ENCODE peak calls at places on chromosomes 2 and 18, in nine cellular contexts. X is neural progenitor cell, P is heart right ventricle, F is PC-3, V is esophagus squamous epithelium, S is GM12864, J is left lung, K is choroid plexus epithelial cell, M is K562. I is an unnamed sample.

GRCh38 chr2:118974103-118974911 is 32.3 kb downstream of the MARCO start:
- DNase-seq in X (no peak), P (no peak), F (peak), V (no peak), S (no peak), J (no peak), K (peak), M (no peak), I (no peak)

GRCh38 chr2:170685591-170685990 is 29.5 kb upstream of the SP5 start:
- DNase-seq in X (peak), P (no peak), F (no peak), V (no peak), S (no peak), J (no peak), K (no peak), M (no peak), I (no peak)

GRCh38 chr18:35064291-35064690 is 23.1 kb downstream of the MAPRE2 start:
- DNase-seq in X (no peak), P (no peak), F (no peak), V (no peak), S (no peak), J (no peak), K (no peak), M (no peak), I (no peak)

GRCh38 chr2:43185146-43185545 is 41.3 kb downstream of the ZFP36L2 start:
- DNase-seq in X (no peak), P (no peak), F (no peak), V (no peak), S (no peak), J (no peak), K (no peak), M (peak), I (no peak)

GRCh38 chr2:227884511-227884947 is 13.1 kb downstream of the DAW1 start:
- DNase-seq in X (peak), P (peak), F (peak), V (no peak), S (peak), J (peak), K (peak), M (peak), I (peak)

GRCh38 chr18:46320297-46320696 is 216.1 kb downstream of the HAUS1 start:
- DNase-seq in X (no peak), P (no peak), F (no peak), V (no peak), S (no peak), J (no peak), K (no peak), M (peak), I (no peak)

GRCh38 chr18:30265190-30265589 is 777.4 kb downstream of the DSC3 start:
- DNase-seq in X (no peak), P (no peak), F (peak), V (no peak), S (no peak), J (no peak), K (no peak), M (no peak), I (no peak)

GRCh38 chr18:44325903-44326650 is 354.6 kb upstream of the SETBP1 start:
- DNase-seq in X (peak), P (peak), F (peak), V (no peak), S (no peak), J (no peak), K (peak), M (peak), I (peak)

GRCh38 chr2:29974086-29974485 is 52.7 kb upstream of the ALK start:
- DNase-seq in X (no peak), P (no peak), F (no peak), V (no peak), S (no peak), J (no peak), K (no peak), M (no peak), I (no peak)

GRCh38 chr2:1833726-1834125 is 89.4 kb upstream of the PXDN start:
- DNase-seq in X (no peak), P (no peak), F (no peak), V (no peak), S (no peak), J (no peak), K (no peak), M (no peak), I (no peak)

GRCh38 chr2:103506812-103507211 is 745.0 kb downstream of the TMEM182 start:
- DNase-seq in X (no peak), P (no peak), F (no peak), V (no peak), S (no peak), J (no peak), K (no peak), M (peak), I (no peak)

GRCh38 chr18:44793685-44794084 is 113.0 kb downstream of the SETBP1 start:
- DNase-seq in X (no peak), P (no peak), F (no peak), V (no peak), S (no peak), J (no peak), K (no peak), M (no peak), I (no peak)

GRCh38 chr2:237786936-237787335 is 11.6 kb upstream of the RBM44 start:
- DNase-seq in X (no peak), P (no peak), F (no peak), V (no peak), S (no peak), J (no peak), K (no peak), M (no peak), I (no peak)

GRCh38 chr18:56276466-56276865 is 361.9 kb downstream of the TXNL1 start:
- DNase-seq in X (no peak), P (no peak), F (peak), V (no peak), S (no peak), J (no peak), K (no peak), M (no peak), I (peak)

GRCh38 chr2:205086689-205087088 is 541.4 kb downstream of the PARD3B start:
- DNase-seq in X (no peak), P (no peak), F (no peak), V (no peak), S (no peak), J (no peak), K (no peak), M (no peak), I (no peak)

GRCh38 chr2:240905176-240905781 is 857 bp upstream of the CROCC2 start:
- DNase-seq in X (no peak), P (no peak), F (no peak), V (no peak), S (no peak), J (peak), K (no peak), M (no peak), I (no peak)

GRCh38 chr2:158745067-158745865 is 49.9 kb upstream of the DAPL1 start:
- DNase-seq in X (peak), P (peak), F (peak), V (no peak), S (peak), J (no peak), K (peak), M (peak), I (peak)

GRCh38 chr2:162234620-162235462 is 8.4 kb downstream of the FAP start:
- DNase-seq in X (no peak), P (no peak), F (no peak), V (no peak), S (no peak), J (peak), K (no peak), M (no peak), I (no peak)

GRCh38 chr2:207240649-207241048 is 74.9 kb upstream of the KLF7 start:
- DNase-seq in X (no peak), P (no peak), F (no peak), V (no peak), S (no peak), J (no peak), K (no peak), M (no peak), I (peak)

GRCh38 chr2:12202301-12202700 is 455.9 kb downstream of the LPIN1 start:
- DNase-seq in X (no peak), P (no peak), F (no peak), V (no peak), S (no peak), J (no peak), K (peak), M (no peak), I (no peak)

GRCh38 chr2:120729410-120730052 is 6.1 kb upstream of the GLI2 start:
- DNase-seq in X (no peak), P (no peak), F (peak), V (no peak), S (no peak), J (no peak), K (peak), M (peak), I (no peak)

GRCh38 chr2:161788175-161788574 is 164.0 kb downstream of the SLC4A10 start:
- DNase-seq in X (no peak), P (no peak), F (no peak), V (no peak), S (no peak), J (no peak), K (no peak), M (no peak), I (no peak)

GRCh38 chr2:12693509-12693908 is 23.2 kb upstream of the TRIB2 start:
- DNase-seq in X (no peak), P (no peak), F (no peak), V (no peak), S (no peak), J (no peak), K (no peak), M (no peak), I (no peak)

GRCh38 chr2:205024822-205025518 is 479.7 kb downstream of the PARD3B start:
- DNase-seq in X (no peak), P (peak), F (peak), V (no peak), S (no peak), J (no peak), K (peak), M (peak), I (no peak)

GRCh38 chr2:201810592-201810991 is 4.3 kb downstream of the CDK15 start:
- DNase-seq in X (no peak), P (no peak), F (no peak), V (no peak), S (no peak), J (no peak), K (no peak), M (no peak), I (no peak)

GRCh38 chr2:201807452-201807980 is 1.2 kb downstream of the CDK15 start:
- DNase-seq in X (no peak), P (peak), F (no peak), V (no peak), S (no peak), J (no peak), K (peak), M (no peak), I (no peak)

GRCh38 chr2:201806442-201806841 is at the start of gene CDK15:
- DNase-seq in X (no peak), P (peak), F (no peak), V (no peak), S (no peak), J (no peak), K (peak), M (peak), I (no peak)

GRCh38 chr2:201809633-201810032 is 3.3 kb downstream of the CDK15 start:
- DNase-seq in X (no peak), P (no peak), F (no peak), V (no peak), S (no peak), J (no peak), K (no peak), M (no peak), I (no peak)

DNA sequence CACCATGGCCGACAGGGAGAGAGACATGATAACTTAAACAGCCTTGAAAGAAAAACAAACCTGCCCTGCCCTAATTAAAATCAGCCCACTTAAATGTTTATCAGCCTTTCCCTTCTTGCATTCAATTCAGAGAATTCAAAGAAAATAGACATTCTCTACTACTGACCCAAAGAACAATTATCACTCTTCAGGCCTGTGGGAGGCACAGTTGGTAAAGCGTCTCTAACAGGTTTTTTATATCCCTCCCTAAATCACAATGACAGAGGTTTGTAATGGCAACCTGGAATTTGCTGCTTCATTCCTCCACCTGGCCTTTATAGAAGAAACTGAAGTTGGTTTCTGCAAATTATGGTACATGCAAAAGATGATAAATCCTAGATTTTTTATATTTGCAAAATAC is 1.7 kb downstream of the CDK15 start:
- DNase-seq in X (no peak), P (no peak), F (no peak), V (no peak), S (no peak), J (no peak), K (no peak), M (no peak), I (no peak)
- H3K4me3 ChIP-seq in X (no peak), P (no peak), F (no peak), V (no peak), S (no peak), J (no peak), K (no peak), M (no peak), I (no peak)

DNA sequence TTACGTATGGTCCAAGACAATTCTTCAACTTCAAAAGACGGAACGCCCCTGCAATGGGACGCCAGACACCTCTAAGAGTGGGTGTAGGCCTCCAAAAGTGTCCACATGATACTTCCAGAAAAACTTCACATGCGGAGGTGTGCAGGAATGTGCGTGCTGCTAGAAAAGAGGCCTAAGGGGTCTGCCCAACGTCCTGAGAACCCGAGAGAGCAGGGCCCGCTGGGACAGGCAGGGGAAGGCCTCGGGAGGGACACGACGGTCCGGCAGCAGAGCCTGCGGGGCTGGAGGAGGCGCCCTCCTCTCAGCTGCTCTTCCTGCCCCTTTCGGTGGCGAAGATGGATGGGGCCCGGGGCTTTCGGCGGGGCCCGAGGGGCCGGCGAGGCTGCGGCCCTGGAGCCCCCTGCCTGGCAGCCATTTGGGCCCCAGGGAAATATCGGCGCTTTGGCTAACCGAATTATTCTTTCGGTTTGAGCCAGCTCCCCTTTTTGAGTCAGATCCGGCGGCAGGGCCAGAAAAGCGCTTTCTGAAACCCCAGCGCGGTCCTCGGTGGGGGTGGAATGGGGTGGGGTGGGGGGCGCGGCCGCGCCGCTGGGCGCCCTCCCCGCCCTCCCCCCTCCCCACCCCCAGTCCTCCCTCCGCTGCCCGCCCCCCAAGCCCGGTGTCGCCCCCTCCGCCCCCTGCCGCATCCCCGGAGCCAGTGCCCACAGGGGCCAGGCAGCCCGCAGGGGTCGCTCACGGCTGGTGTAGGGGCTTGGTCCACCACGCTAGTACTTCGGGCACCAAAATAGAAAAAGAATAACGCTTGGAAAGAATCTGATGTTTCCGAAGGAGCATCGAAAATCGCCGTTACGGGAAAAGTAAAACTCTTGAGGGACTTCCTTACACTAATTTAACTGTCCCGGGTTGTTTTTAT is 9.2 kb upstream of the ARID5A start:
- DNase-seq in X (peak), P (peak), F (no peak), V (no peak), S (no peak), J (peak), K (peak), M (no peak), I (peak)
- TF ChIP-seq CTCF in X (peak), P (peak), F (no peak), V (no peak), S (peak), J (no peak), K (peak), M (no peak), I (peak)

GRCh38 chr2:44927979-44928659 is 13.4 kb upstream of the SIX3 start:
- DNase-seq in X (peak), P (no peak), F (no peak), V (no peak), S (no peak), J (peak), K (no peak), M (no peak), I (no peak)
- H3K4me3 ChIP-seq in X (peak), P (peak), F (peak), V (peak), S (no peak), J (no peak), K (no peak), M (no peak), I (no peak)

DNA sequence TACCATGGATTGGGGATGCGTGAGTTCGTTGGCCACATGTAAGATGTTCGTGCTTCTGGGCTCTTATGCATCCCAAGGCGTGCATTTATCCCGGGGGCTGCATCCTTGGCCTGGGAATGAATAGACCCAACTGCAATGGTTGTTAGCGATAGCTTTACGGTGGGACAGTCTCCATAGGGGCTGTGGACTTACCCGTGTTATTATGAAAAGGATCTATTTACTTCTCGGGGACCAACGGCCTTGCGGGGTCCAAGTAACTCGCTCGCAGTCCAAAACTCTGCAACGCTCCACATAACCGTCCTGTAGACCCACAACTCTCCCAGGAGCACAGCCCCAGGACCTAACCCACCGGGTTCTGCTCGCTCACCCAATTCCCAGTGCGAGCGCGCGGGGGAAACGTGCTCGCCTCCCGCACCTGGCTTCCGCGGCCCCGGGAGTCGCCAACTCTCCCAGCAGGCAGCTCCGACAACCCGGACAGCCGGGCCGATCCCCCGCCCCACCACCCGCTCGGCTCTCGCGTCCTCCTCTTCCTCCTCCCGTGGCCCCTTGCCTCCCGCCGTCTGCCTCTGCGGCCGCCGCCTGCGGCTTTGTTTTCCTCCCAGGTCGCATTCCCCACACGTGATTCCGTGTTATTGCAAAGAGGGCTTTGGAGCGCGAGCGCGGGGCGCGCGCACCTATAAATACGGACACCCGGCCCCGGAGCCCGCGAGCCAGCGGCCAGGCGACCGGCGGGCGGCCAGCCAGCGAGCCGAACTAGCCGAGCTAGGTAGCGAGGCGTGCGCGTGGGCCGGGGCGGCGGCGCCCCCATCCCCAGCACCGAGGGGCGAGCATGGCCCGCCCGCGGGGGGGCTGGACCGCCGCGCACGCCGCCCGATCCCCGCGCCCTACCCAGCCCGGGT is at the start of gene CABLES1:
- DNase-seq in X (peak), P (peak), F (peak), V (no peak), S (no peak), J (peak), K (peak), M (no peak), I (peak)
- TF ChIP-seq CTCF in X (no peak), P (no peak), F (no peak), V (no peak), S (no peak), J (no peak), K (no peak), M (no peak), I (no peak)

GRCh38 chr2:27308359-27308875 is at the start of gene UCN:
- DNase-seq in X (peak), P (peak), F (no peak), V (no peak), S (no peak), J (no peak), K (peak), M (no peak), I (no peak)
- H3K4me3 ChIP-seq in X (peak), P (no peak), F (no peak), V (no peak), S (no peak), J (no peak), K (no peak), M (no peak), I (no peak)

DNA sequence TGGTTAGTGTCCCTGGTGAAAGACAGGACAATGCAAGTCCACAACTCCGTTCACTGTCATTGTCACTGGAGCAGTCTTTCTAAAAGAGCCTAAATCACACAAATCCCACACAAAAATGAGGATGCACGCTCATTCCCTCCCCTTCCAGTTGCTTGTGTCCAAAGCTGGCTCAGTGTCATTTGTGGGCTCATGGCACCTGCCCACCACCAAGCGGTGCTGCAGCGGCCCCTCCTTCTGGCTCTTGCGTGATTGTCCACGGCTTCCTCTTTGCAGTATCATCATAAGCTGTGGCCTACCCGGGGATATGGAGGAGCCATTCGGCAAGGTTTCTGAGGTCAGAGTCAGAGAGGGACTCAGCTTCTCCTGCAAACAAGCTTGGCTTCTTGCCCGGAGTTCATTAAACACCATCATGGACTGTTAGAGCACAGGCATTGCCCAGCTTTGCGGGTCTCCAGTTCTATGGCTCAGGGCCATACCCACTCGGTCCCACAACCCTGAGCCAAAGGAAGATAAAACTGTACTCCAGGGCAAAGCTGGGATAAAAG is 179.4 kb upstream of the AGAP1 start:
- DNase-seq in X (no peak), P (no peak), F (no peak), V (no peak), S (no peak), J (no peak), K (no peak), M (no peak), I (no peak)
- TF ChIP-seq CTCF in X (no peak), P (no peak), F (no peak), V (no peak), S (no peak), J (no peak), K (no peak), M (no peak), I (no peak)